ENCODE peak calls at places on chromosomes 6 and 20, in six cellular contexts. R, B, L, S, P and C are unnamed samples. For H3K4me1, the result is how much of the 10 kb centered on the place peaks cover.

GRCh38 chr6:111057074-111057752 is 30.1 kb upstream of the SLC16A10 start:
- DNase-seq in R (peak), L (peak), P (peak), S (no peak), B (peak), C (no peak)

GRCh38 chr20:49306903-49307336 is 29.1 kb upstream of the ZNFX1 start:
- DNase-seq in S (no peak), B (peak), R (peak), L (no peak), P (no peak), C (no peak)

GRCh38 chr6:20680697-20681165 is 146.5 kb downstream of the CDKAL1 start:
- DNase-seq in P (no peak), L (no peak), S (no peak), R (no peak), B (no peak), C (no peak)

GRCh38 chr6:9540126-9540525 is 874.7 kb downstream of the TFAP2A start:
- DNase-seq in L (no peak), R (no peak), B (no peak), P (no peak), S (no peak), C (no peak)

GRCh38 chr20:44701116-44701865 is 13.9 kb upstream of the CCN5 start:
- DNase-seq in L (no peak), B (peak), S (no peak), P (no peak), R (no peak), C (no peak)

GRCh38 chr6:158361961-158362634 is 49.8 kb downstream of the TULP4 start:
- DNase-seq in L (no peak), B (no peak), S (no peak), R (no peak), P (no peak), C (no peak)

GRCh38 chr6:154450498-154450897 is 60.0 kb downstream of the CNKSR3 start:
- DNase-seq in R (no peak), B (no peak), S (no peak), L (no peak), P (no peak), C (no peak)

GRCh38 chr6:37698264-37699137 is 818 bp upstream of the MDGA1 start:
- DNase-seq in L (peak), S (no peak), B (no peak), R (peak), P (peak), C (no peak)

GRCh38 chr6:106735136-106735535 is 105.8 kb downstream of the QRSL1 start:
- DNase-seq in P (no peak), L (no peak), R (no peak), B (no peak), S (no peak), C (no peak)

GRCh38 chr20:4820833-4821518 is 99.3 kb downstream of the PRND start:
- DNase-seq in L (no peak), S (no peak), R (no peak), P (no peak), B (no peak), C (no peak)

GRCh38 chr6:24394777-24395437 is 7.8 kb upstream of the MRS2 start:
- DNase-seq in S (no peak), R (no peak), L (no peak), P (no peak), B (no peak), C (no peak)

GRCh38 chr20:63264002-63264401 is 8.6 kb upstream of the ARFGAP1 start:
- DNase-seq in L (no peak), R (no peak), B (no peak), S (no peak), P (peak), C (no peak)

GRCh38 chr6:151806757-151807512 is 547 bp upstream of the ESR1 start:
- DNase-seq in P (no peak), R (peak), S (no peak), L (no peak), B (no peak), C (no peak)

DNA sequence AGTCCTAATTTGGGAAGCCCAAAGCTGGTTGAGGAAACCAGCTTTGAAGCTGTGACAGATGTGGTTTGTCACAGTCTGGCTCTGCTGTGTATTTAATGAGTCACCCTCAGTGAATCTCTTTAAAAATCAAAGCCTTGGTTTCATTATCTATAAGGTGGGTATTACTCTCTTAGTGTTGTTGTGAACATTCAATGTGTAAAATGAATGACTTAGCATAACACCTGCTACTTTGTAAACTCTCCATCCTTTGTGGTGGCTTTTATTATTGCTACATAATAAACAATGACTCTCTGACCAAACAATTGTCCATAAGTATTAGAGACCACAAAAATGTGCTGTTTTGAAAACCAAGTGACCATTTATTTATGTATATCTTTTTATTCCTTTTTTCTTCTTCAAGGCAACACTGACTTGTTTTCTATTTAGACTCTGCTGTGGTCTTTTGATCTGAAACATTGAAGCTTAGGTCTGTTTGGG is 24.6 kb downstream of the PLCB1 start:
- DNase-seq in R (no peak), S (peak), P (no peak), B (peak), L (peak), C (no peak)
- H3K4me1 ChIP-seq in R (under half), S (under half), P (under half), B (half or more), L (under half), C (under half)

DNA sequence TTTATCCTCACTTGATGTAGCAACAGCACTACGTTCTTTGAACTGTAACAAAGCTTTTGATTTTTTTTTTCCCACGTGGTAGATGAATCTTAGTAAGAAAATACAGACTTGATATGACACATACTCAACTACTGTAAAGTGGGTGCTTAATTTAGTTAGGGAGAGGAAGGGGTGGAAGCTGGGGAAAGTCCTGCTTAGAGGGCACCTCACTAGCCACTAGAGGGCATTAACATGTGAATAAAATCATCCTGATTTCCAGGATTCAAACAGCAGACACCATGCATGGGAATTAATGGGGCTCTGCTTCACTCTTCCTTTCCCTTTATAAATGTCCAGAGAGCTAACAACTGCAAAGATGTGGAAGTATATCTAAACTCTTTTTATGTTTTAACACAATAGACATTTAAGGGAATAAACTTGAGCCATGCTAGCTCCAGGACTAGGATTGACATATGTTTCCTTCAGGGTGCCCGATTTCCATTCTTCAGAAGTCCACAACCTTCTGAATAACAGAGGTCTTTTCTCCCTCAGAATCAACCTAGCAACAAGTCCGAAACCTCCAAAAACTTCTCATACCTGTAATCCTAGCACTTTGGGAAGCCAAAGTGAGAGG is 250.1 kb downstream of the ATXN1 start:
- DNase-seq in L (no peak), R (peak), P (peak), B (peak), S (no peak), C (no peak)
- TF ChIP-seq YY1 in L (no peak), R (no peak), P (no peak), B (no peak), S (no peak), C (no peak)

GRCh38 chr6:62323818-62324217 is 37.8 kb upstream of the KHDRBS2 start:
- DNase-seq in S (no peak), P (no peak), R (no peak), B (no peak), L (no peak), C (no peak)

GRCh38 chr6:62328607-62329006 is 42.6 kb upstream of the KHDRBS2 start:
- DNase-seq in P (no peak), L (no peak), B (no peak), R (no peak), S (no peak), C (no peak)

DNA sequence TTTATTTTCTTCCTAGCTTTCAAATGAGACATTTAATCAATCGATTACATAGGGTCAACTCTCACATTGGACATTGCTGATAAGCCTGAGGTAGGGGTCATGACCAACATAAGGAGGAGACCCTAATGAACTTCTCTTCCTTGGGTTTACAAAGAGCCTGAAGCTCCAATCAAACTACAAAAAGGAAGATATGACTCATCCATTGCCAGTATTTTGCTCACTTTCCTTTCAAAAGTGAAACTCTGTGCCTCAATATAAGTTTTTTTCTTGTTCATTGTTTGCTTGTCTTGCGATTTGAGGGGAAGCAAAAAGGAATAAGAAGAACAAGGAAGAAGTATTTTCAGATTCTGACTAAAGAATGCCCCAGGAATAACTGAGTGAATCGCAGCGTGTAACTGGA is 38.8 kb upstream of the KHDRBS2 start:
- DNase-seq in L (no peak), B (no peak), S (no peak), P (no peak), R (no peak), C (no peak)
- H3K4me1 ChIP-seq in L (under half), B (under half), S (under half), P (under half), R (under half), C (under half)

DNA sequence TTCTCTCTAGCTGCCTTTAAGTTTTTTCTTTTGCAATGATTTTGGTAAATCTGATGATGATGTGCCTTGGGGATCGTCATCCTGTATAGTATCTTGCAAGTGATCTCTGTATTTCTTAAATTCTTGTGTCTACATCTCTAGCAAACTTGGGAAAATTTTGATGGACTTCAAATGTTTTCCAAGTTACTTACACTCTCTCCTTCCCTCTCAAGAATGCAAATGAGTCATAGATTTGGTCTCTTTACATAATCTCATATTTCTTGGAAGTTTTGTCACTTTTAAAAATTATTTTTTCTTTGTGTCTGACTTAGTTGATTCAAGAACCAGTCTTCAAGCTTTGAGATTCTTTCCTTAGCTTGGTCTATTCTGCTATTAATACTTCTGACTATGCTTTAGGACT is 176.4 kb downstream of the TBC1D32 start:
- DNase-seq in P (no peak), B (no peak), L (no peak), R (no peak), S (no peak), C (no peak)
- TF ChIP-seq YY1 in P (no peak), B (no peak), L (no peak), R (no peak), S (no peak), C (no peak)